ENCODE peak calls at places on chromosome 20, in nine cellular contexts. One of them, this sample, is unnamed.
A peak's percentile ranks its signal among the peaks of the same experiment; 100 is the strongest.

GRCh38 chr20:22974354-22974753 is 60.8 kb upstream of the SSTR4 start:
- DNase-seq in trophoblast cell: peak; percentile 64
- DNase-seq in neuronal stem cell: no peak
- DNase-seq in NT2/D1: no peak
- DNase-seq in fibroblast of lung: no peak
- DNase-seq in PC-3: peak; percentile 48
- DNase-seq in adipocyte: peak; percentile 30
- DNase-seq in mesendoderm: peak; percentile 55
- DNase-seq in colonic mucosa: no peak
- DNase-seq in this sample: no peak

GRCh38 chr20:29079769-29080690 is 2177.4 kb upstream of the DEFB115 start:
- DNase-seq in fibroblast of lung: peak; percentile 9
- DNase-seq in PC-3: no peak
- DNase-seq in NT2/D1: peak; percentile 77
- DNase-seq in neuronal stem cell: no peak
- DNase-seq in mesendoderm: no peak
- DNase-seq in trophoblast cell: peak; percentile 90
- DNase-seq in adipocyte: no peak
- DNase-seq in colonic mucosa: peak; percentile 53
- DNase-seq in this sample: no peak

GRCh38 chr20:24497851-24498250 is 28.4 kb downstream of the SYNDIG1 start:
- DNase-seq in trophoblast cell: no peak
- DNase-seq in adipocyte: no peak
- DNase-seq in NT2/D1: no peak
- DNase-seq in mesendoderm: no peak
- DNase-seq in colonic mucosa: no peak
- DNase-seq in neuronal stem cell: no peak
- DNase-seq in fibroblast of lung: peak; percentile 53
- DNase-seq in PC-3: peak; percentile 9
- DNase-seq in this sample: peak; percentile 53

GRCh38 chr20:62294516-62294915 is 8.3 kb upstream of the ADRM1 start:
- DNase-seq in PC-3: no peak
- DNase-seq in neuronal stem cell: no peak
- DNase-seq in fibroblast of lung: no peak
- DNase-seq in mesendoderm: no peak
- DNase-seq in NT2/D1: no peak
- DNase-seq in trophoblast cell: no peak
- DNase-seq in colonic mucosa: no peak
- DNase-seq in adipocyte: no peak
- DNase-seq in this sample: no peak

GRCh38 chr20:61732511-61733210 is 333.0 kb downstream of the TAF4 start:
- DNase-seq in fibroblast of lung: no peak
- DNase-seq in adipocyte: no peak
- DNase-seq in NT2/D1: no peak
- DNase-seq in trophoblast cell: no peak
- DNase-seq in mesendoderm: no peak
- DNase-seq in colonic mucosa: no peak
- DNase-seq in PC-3: no peak
- DNase-seq in neuronal stem cell: no peak
- DNase-seq in this sample: no peak

GRCh38 chr20:2507464-2507863 is 1.3 kb downstream of the ZNF343 start:
- DNase-seq in trophoblast cell: no peak
- DNase-seq in fibroblast of lung: no peak
- DNase-seq in adipocyte: no peak
- DNase-seq in neuronal stem cell: no peak
- DNase-seq in mesendoderm: no peak
- DNase-seq in PC-3: no peak
- DNase-seq in colonic mucosa: no peak
- DNase-seq in NT2/D1: no peak
- DNase-seq in this sample: no peak

GRCh38 chr20:4894981-4895381 is 106.3 kb downstream of the SLC23A2 start:
- DNase-seq in neuronal stem cell: no peak
- DNase-seq in adipocyte: no peak
- DNase-seq in colonic mucosa: no peak
- DNase-seq in trophoblast cell: no peak
- DNase-seq in fibroblast of lung: no peak
- DNase-seq in PC-3: no peak
- DNase-seq in mesendoderm: no peak
- DNase-seq in NT2/D1: no peak
- DNase-seq in this sample: no peak

GRCh38 chr20:10077081-10077471 is 42.3 kb downstream of the ANKEF1 start:
- DNase-seq in NT2/D1: no peak
- DNase-seq in trophoblast cell: no peak
- DNase-seq in neuronal stem cell: no peak
- DNase-seq in adipocyte: no peak
- DNase-seq in colonic mucosa: peak; percentile 23
- DNase-seq in fibroblast of lung: no peak
- DNase-seq in PC-3: no peak
- DNase-seq in mesendoderm: peak; percentile 41
- DNase-seq in this sample: no peak

GRCh38 chr20:63381781-63382431 is 20.8 kb upstream of the CHRNA4 start:
- DNase-seq in fibroblast of lung: no peak
- DNase-seq in NT2/D1: no peak
- DNase-seq in trophoblast cell: peak; percentile 27
- DNase-seq in mesendoderm: no peak
- DNase-seq in colonic mucosa: no peak
- DNase-seq in PC-3: peak; percentile 25
- DNase-seq in adipocyte: peak; percentile 53
- DNase-seq in neuronal stem cell: peak; percentile 65
- DNase-seq in this sample: no peak

GRCh38 chr20:54063580-54063979 is 6.8 kb downstream of the BCAS1 start:
- DNase-seq in trophoblast cell: no peak
- DNase-seq in fibroblast of lung: no peak
- DNase-seq in PC-3: no peak
- DNase-seq in adipocyte: no peak
- DNase-seq in colonic mucosa: no peak
- DNase-seq in neuronal stem cell: no peak
- DNase-seq in NT2/D1: no peak
- DNase-seq in mesendoderm: no peak
- DNase-seq in this sample: no peak
- H3K9ac ChIP-seq in trophoblast cell: no peak overlapping the region
- H3K9ac ChIP-seq in fibroblast of lung: no peak overlapping the region
- H3K9ac ChIP-seq in PC-3: no peak overlapping the region
- H3K9ac ChIP-seq in adipocyte: peak overlapping the region; percentile 1
- H3K9ac ChIP-seq in colonic mucosa: no peak overlapping the region
- H3K9ac ChIP-seq in neuronal stem cell: no peak overlapping the region
- H3K9ac ChIP-seq in NT2/D1: no peak overlapping the region
- H3K9ac ChIP-seq in mesendoderm: no peak overlapping the region
- H3K9ac ChIP-seq in this sample: no peak overlapping the region

DNA sequence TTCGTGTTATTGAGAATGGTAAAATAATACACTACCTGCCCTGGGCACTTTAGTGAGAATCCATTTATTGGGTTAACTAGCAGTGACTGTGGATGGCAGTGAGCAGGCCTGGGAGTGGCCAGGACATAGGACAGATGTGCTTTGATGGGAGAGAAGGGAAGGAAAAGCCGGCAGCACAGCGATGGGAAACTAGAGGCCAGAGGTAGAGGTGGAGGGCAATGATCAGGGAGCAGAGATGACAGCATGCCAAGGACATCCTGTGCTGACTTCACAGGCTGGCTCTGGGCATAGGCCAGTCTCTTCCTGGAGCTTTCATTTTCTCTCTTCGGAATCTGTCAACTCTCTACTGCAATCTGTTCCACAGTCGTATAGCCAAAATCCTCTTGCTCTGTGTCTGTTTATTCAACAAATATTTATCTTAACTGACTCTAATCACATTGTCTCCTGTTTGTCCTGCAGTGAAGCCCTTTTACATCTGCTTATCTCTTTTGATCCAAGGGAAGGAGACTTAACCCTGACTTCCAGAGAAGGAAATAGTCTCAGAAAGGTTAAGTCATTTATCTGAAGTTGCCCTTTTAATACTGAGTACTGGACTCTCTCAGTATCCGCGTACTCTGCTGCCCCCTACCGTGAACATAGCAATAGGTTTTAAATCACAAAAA is 18.4 kb upstream of the MMP24 start:
- DNase-seq in PC-3: peak; percentile 86
- DNase-seq in adipocyte: peak; percentile 91
- DNase-seq in colonic mucosa: peak; percentile 92
- DNase-seq in neuronal stem cell: peak; percentile 69
- DNase-seq in NT2/D1: peak; percentile 77
- DNase-seq in trophoblast cell: peak; percentile 93
- DNase-seq in fibroblast of lung: peak; percentile 57
- DNase-seq in mesendoderm: peak; percentile 76
- DNase-seq in this sample: peak; percentile 30
- H3K9ac ChIP-seq in PC-3: no peak overlapping the region
- H3K9ac ChIP-seq in adipocyte: peak overlapping the region; percentile 79
- H3K9ac ChIP-seq in colonic mucosa: peak overlapping the region; percentile 27
- H3K9ac ChIP-seq in neuronal stem cell: no peak overlapping the region
- H3K9ac ChIP-seq in NT2/D1: no peak overlapping the region
- H3K9ac ChIP-seq in trophoblast cell: no peak overlapping the region
- H3K9ac ChIP-seq in fibroblast of lung: no peak overlapping the region
- H3K9ac ChIP-seq in mesendoderm: no peak overlapping the region
- H3K9ac ChIP-seq in this sample: no peak overlapping the region

DNA sequence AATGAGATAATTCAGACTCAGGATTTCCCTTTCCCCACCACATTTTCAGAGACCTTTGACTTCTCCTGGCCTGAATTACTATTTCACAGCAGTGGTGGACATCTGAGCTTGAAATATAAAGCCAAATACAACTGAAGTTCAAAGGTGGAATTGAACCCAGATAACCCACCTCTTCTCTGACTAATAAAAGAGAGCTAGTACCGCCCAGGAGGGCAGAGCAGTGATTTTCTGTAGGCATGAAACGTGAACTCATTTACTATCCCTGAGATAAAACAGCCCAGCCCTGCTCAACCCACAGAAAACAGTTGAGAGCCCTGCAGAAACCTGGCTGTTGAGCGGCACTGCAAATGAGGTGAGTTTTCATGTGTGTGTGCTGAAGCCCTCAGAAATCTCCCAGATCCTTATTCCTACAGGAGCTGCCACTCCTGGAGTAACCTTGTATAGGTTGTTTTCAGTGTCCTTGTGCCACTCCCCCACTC is 99.3 kb downstream of the NOL4L start:
- DNase-seq in PC-3: no peak
- DNase-seq in NT2/D1: no peak
- DNase-seq in adipocyte: no peak
- DNase-seq in colonic mucosa: peak; percentile 38
- DNase-seq in trophoblast cell: no peak
- DNase-seq in fibroblast of lung: no peak
- DNase-seq in neuronal stem cell: no peak
- DNase-seq in mesendoderm: no peak
- DNase-seq in this sample: no peak
- H3K9ac ChIP-seq in PC-3: no peak overlapping the region
- H3K9ac ChIP-seq in NT2/D1: no peak overlapping the region
- H3K9ac ChIP-seq in adipocyte: no peak overlapping the region
- H3K9ac ChIP-seq in colonic mucosa: no peak overlapping the region
- H3K9ac ChIP-seq in trophoblast cell: no peak overlapping the region
- H3K9ac ChIP-seq in fibroblast of lung: no peak overlapping the region
- H3K9ac ChIP-seq in neuronal stem cell: no peak overlapping the region
- H3K9ac ChIP-seq in mesendoderm: no peak overlapping the region
- H3K9ac ChIP-seq in this sample: no peak overlapping the region

DNA sequence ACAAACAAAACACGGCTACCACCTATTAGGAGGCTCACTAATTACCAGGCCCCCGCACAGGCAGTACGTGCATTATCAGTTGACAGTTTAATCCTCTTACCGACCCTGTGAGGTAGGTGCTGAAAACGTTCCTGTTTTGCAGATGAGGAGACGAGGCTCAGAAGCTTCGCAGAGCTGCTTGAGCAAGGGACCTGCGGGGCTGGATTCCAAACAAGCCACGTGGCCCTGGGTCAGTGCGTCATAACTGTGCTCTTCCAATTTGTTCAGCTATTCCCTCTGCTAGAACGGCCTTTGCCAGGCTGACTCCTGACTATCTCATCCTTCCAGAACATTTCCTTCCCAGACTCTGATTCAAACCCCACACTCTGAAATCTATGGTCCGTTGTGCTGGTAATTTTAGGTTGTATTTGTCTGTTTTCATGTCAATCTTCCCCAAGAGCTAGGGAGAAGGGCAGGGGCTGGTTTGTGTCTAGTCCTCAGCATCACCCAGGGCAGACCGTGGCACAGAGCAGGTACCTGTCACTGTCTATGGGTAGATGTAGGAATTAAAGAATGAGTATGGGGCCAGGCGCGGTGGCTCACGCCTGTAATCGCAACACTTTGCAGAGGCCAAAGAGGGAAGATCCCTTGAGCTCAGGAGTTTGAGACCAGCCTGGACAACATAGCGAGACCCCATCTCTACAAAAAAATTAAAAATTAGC is 28.8 kb upstream of the TLDC2 start:
- DNase-seq in trophoblast cell: peak; percentile 95
- DNase-seq in fibroblast of lung: peak; percentile 92
- DNase-seq in mesendoderm: peak; percentile 81
- DNase-seq in neuronal stem cell: no peak
- DNase-seq in NT2/D1: no peak
- DNase-seq in adipocyte: no peak
- DNase-seq in colonic mucosa: no peak
- DNase-seq in PC-3: no peak
- DNase-seq in this sample: peak; percentile 91
- H3K9ac ChIP-seq in trophoblast cell: no peak overlapping the region
- H3K9ac ChIP-seq in fibroblast of lung: peak overlapping the region; percentile 64
- H3K9ac ChIP-seq in mesendoderm: no peak overlapping the region
- H3K9ac ChIP-seq in neuronal stem cell: no peak overlapping the region
- H3K9ac ChIP-seq in NT2/D1: peak overlapping the region; percentile 18
- H3K9ac ChIP-seq in adipocyte: peak overlapping the region; percentile 56
- H3K9ac ChIP-seq in colonic mucosa: no peak overlapping the region
- H3K9ac ChIP-seq in PC-3: no peak overlapping the region
- H3K9ac ChIP-seq in this sample: peak overlapping the region; percentile 63

GRCh38 chr20:50453533-50453932 is 56.6 kb upstream of the PTPN1 start:
- DNase-seq in NT2/D1: no peak
- DNase-seq in colonic mucosa: no peak
- DNase-seq in fibroblast of lung: no peak
- DNase-seq in PC-3: no peak
- DNase-seq in trophoblast cell: peak; percentile 40
- DNase-seq in neuronal stem cell: no peak
- DNase-seq in mesendoderm: no peak
- DNase-seq in adipocyte: no peak
- DNase-seq in this sample: no peak
- H3K9ac ChIP-seq in NT2/D1: no peak overlapping the region
- H3K9ac ChIP-seq in colonic mucosa: no peak overlapping the region
- H3K9ac ChIP-seq in fibroblast of lung: no peak overlapping the region
- H3K9ac ChIP-seq in PC-3: no peak overlapping the region
- H3K9ac ChIP-seq in trophoblast cell: no peak overlapping the region
- H3K9ac ChIP-seq in neuronal stem cell: no peak overlapping the region
- H3K9ac ChIP-seq in mesendoderm: no peak overlapping the region
- H3K9ac ChIP-seq in adipocyte: no peak overlapping the region
- H3K9ac ChIP-seq in this sample: no peak overlapping the region

DNA sequence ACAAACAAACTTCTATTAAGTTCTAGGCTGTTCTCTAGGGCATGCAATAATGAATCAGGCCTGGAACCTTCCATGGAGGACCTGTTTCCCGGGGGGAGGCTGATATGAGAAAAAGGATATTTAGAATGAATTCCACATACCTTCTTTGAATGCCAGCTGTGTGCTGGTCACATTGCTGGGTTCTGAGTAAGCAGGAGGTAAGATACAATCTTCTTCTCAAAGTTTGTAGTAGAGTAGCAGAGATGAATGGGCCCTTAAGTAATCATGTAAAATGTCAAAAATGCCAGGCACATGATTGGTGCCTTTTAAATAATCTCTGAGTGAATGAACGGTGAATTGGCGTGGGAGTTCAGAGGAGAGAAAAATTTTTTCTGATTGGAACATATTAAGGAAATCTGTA is 47.4 kb downstream of the TGM2 start:
- DNase-seq in colonic mucosa: no peak
- DNase-seq in PC-3: peak; percentile 96
- DNase-seq in mesendoderm: peak; percentile 83
- DNase-seq in NT2/D1: no peak
- DNase-seq in neuronal stem cell: no peak
- DNase-seq in fibroblast of lung: peak; percentile 97
- DNase-seq in trophoblast cell: peak; percentile 97
- DNase-seq in adipocyte: peak; percentile 74
- DNase-seq in this sample: peak; percentile 94
- H3K9ac ChIP-seq in colonic mucosa: no peak overlapping the region
- H3K9ac ChIP-seq in PC-3: no peak overlapping the region
- H3K9ac ChIP-seq in mesendoderm: no peak overlapping the region
- H3K9ac ChIP-seq in NT2/D1: no peak overlapping the region
- H3K9ac ChIP-seq in neuronal stem cell: no peak overlapping the region
- H3K9ac ChIP-seq in fibroblast of lung: no peak overlapping the region
- H3K9ac ChIP-seq in trophoblast cell: no peak overlapping the region
- H3K9ac ChIP-seq in adipocyte: no peak overlapping the region
- H3K9ac ChIP-seq in this sample: no peak overlapping the region

This sample was measured in astrocyte.